ENCODE peak calls at places on chromosomes 1 and 21, in ten cellular contexts. Q, I, K, J, D, Y, C, T, U and Z are unnamed samples.

GRCh38 chr1:177282976-177283375 is 112.2 kb downstream of the BRINP2 start:
- DNase-seq in J (no peak), T (no peak), U (no peak), C (no peak), K (no peak), D (no peak), Y (no peak), I (no peak), Q (no peak), Z (no peak)

GRCh38 chr1:221728037-221728505 is 13.8 kb downstream of the DUSP10 start:
- DNase-seq in D (no peak), Q (no peak), C (no peak), T (no peak), K (no peak), I (no peak), Y (no peak), U (no peak), J (no peak), Z (no peak)

GRCh38 chr1:231385118-231385748 is 36.9 kb downstream of the EGLN1 start:
- DNase-seq in J (peak; percentile 56), Q (no peak), Y (no peak), I (no peak), U (no peak), T (no peak), D (no peak), K (no peak), C (no peak), Z (no peak)

GRCh38 chr1:161351482-161351881 is 16.2 kb downstream of the CFAP126 start:
- DNase-seq in K (no peak), J (no peak), Q (no peak), C (peak; percentile 4), T (no peak), D (no peak), I (no peak), Y (no peak), U (no peak), Z (no peak)

GRCh38 chr1:248775496-248775895 is 19.9 kb upstream of the LYPD8 start:
- DNase-seq in K (no peak), U (no peak), T (no peak), J (no peak), Q (no peak), I (no peak), D (no peak), Y (no peak), C (no peak), Z (no peak)

GRCh38 chr21:25895565-25896205 is 160.9 kb downstream of the GABPA start:
- DNase-seq in C (peak; percentile 45), D (no peak), I (no peak), U (peak; percentile 46), K (no peak), J (no peak), Q (no peak), T (no peak), Y (peak; percentile 53), Z (no peak)

GRCh38 chr1:113255728-113256347 is 134.5 kb upstream of the MAGI3 start:
- DNase-seq in K (no peak), I (no peak), Y (peak; percentile 4), Q (no peak), U (no peak), D (no peak), C (no peak), T (no peak), J (peak; percentile 55), Z (no peak)

GRCh38 chr1:9910080-9910424 is at the start of gene CTNNBIP1:
- DNase-seq in U (no peak), I (no peak), D (no peak), Y (no peak), K (no peak), Q (no peak), C (no peak), T (no peak), J (no peak), Z (no peak)

GRCh38 chr1:19370453-19371170 is 58.5 kb downstream of the SLC66A1 start:
- DNase-seq in Y (no peak), U (no peak), J (no peak), I (no peak), T (no peak), C (no peak), K (no peak), D (no peak), Q (no peak), Z (no peak)

GRCh38 chr1:18939398-18940302 is 16.8 kb downstream of the IFFO2 start:
- DNase-seq in J (no peak), I (no peak), Y (peak; percentile 78), U (no peak), C (peak; percentile 73), D (no peak), Q (no peak), T (peak; percentile 12), K (no peak), Z (no peak)

GRCh38 chr1:14780271-14780670 is 181.8 kb downstream of the KAZN start:
- DNase-seq in D (no peak), K (no peak), Q (no peak), U (no peak), C (no peak), Y (no peak), J (no peak), T (no peak), I (no peak), Z (no peak)

GRCh38 chr1:2091611-2092604 is 41.7 kb downstream of the PRKCZ start:
- DNase-seq in K (peak; percentile 68), U (no peak), Y (peak; percentile 41), I (peak; percentile 13), D (peak; percentile 21), J (no peak), Q (no peak), C (no peak), T (peak; percentile 84), Z (no peak)

GRCh38 chr1:221117548-221117951 is 238.3 kb downstream of the HLX start:
- DNase-seq in J (peak; percentile 66), K (no peak), C (peak; percentile 77), T (no peak), Y (peak; percentile 95), I (no peak), U (no peak), Q (peak; percentile 73), D (no peak), Z (no peak)